ENCODE peak calls at places on chromosomes 1 and 21, in four cellular contexts. Q is tibial nerve, T is tibial artery, N is endodermal cell. L is an unnamed sample. For H3K4me1, the result is how much of the 10 kb centered on the place peaks cover.

GRCh38 chr21:42107177-42107880 is 36.2 kb downstream of the UMODL1 start:
- DNase-seq in Q (no peak), T (no peak), N (peak), L (no peak)

GRCh38 chr21:38326899-38327298 is 70.1 kb downstream of the KCNJ15 start:
- DNase-seq in Q (no peak), N (no peak), T (no peak), L (no peak)

GRCh38 chr21:42815217-42815616 is 64.1 kb downstream of the WDR4 start:
- DNase-seq in T (no peak), Q (no peak), N (no peak), L (no peak)

GRCh38 chr1:209416009-209416408 is 167.5 kb upstream of the CAMK1G start:
- DNase-seq in T (no peak), Q (no peak), N (no peak), L (no peak)

GRCh38 chr1:235745448-235746136 is 96.0 kb upstream of the GNG4 start:
- DNase-seq in Q (no peak), T (no peak), N (no peak), L (no peak)

GRCh38 chr1:19981507-19982312 is 2.3 kb upstream of the PLA2G2A start:
- DNase-seq in N (no peak), T (no peak), Q (no peak), L (no peak)

GRCh38 chr1:149884433-149885363 is 14.7 kb upstream of the BOLA1 start:
- DNase-seq in T (no peak), Q (no peak), N (peak), L (no peak)

GRCh38 chr1:167454304-167454928 is 63.9 kb downstream of the CD247 start:
- DNase-seq in Q (no peak), N (no peak), T (no peak), L (no peak)

GRCh38 chr1:65958561-65959350 is 166.1 kb downstream of the PDE4B start:
- DNase-seq in N (no peak), T (no peak), Q (no peak), L (no peak)

GRCh38 chr1:159828916-159829634 is 2.4 kb downstream of the SLAMF8 start:
- DNase-seq in N (peak), Q (peak), T (peak), L (peak)

GRCh38 chr1:184499626-184500025 is 112.8 kb downstream of the C1orf21 start:
- DNase-seq in N (no peak), Q (no peak), T (no peak), L (no peak)

GRCh38 chr1:212284332-212284743 is 872 bp upstream of the PPP2R5A start:
- DNase-seq in T (no peak), N (no peak), Q (no peak), L (no peak)

GRCh38 chr1:23210351-23210785 is 6.9 kb downstream of the HTR1D start:
- DNase-seq in N (peak), Q (no peak), T (no peak), L (no peak)

GRCh38 chr1:56758135-56758534 is 61.1 kb downstream of the FYB2 start:
- DNase-seq in Q (no peak), N (peak), T (no peak), L (peak)

GRCh38 chr1:188782220-188782841 is 1695.3 kb downstream of the BRINP3 start:
- DNase-seq in N (peak), Q (no peak), T (no peak), L (no peak)

GRCh38 chr1:207672525-207673130 is 27.7 kb downstream of the CR1L start:
- DNase-seq in Q (no peak), T (no peak), N (peak), L (no peak)

GRCh38 chr1:202644219-202645096 is 65.8 kb downstream of the SYT2 start:
- DNase-seq in N (peak), Q (no peak), T (no peak), L (no peak)

GRCh38 chr1:204295666-204296065 is 64.1 kb downstream of the PLEKHA6 start:
- DNase-seq in T (no peak), N (no peak), Q (no peak), L (no peak)

GRCh38 chr1:169024255-169024654 is 82.2 kb upstream of the ATP1B1 start:
- DNase-seq in N (no peak), T (no peak), Q (no peak), L (no peak)

GRCh38 chr1:65075123-65075976 is 72.7 kb upstream of the AK4 start:
- DNase-seq in N (peak), Q (no peak), T (peak), L (peak)

GRCh38 chr1:226405411-226405988 is 2.4 kb downstream of the PARP1 start:
- DNase-seq in Q (no peak), T (no peak), N (peak), L (no peak)

GRCh38 chr1:26574690-26575349 is 45.3 kb downstream of the RPS6KA1 start:
- DNase-seq in Q (no peak), N (no peak), T (no peak), L (no peak)

GRCh38 chr1:247681288-247681897 is 1.9 kb upstream of the OR13G1 start:
- DNase-seq in T (peak), N (peak), Q (no peak), L (peak)

GRCh38 chr1:88401283-88401682 is 282.8 kb upstream of the PKN2 start:
- DNase-seq in T (no peak), N (no peak), Q (no peak), L (no peak)

GRCh38 chr1:67652800-67653199 is 32.2 kb upstream of the GADD45A start:
- DNase-seq in T (no peak), N (no peak), Q (no peak), L (no peak)

GRCh38 chr1:83583351-83584014 is 415.4 kb downstream of the TTLL7 start:
- DNase-seq in N (peak), T (no peak), Q (no peak), L (no peak)

GRCh38 chr1:111948209-111949131 is 41.0 kb downstream of the KCND3 start:
- DNase-seq in Q (no peak), T (no peak), N (peak), L (peak)

GRCh38 chr1:100323428-100324106 is 28.7 kb upstream of the CDC14A start:
- DNase-seq in N (no peak), Q (no peak), T (no peak), L (no peak)

GRCh38 chr1:1144122-1144842 is 28.4 kb upstream of the C1orf159 start:
- DNase-seq in N (peak), T (no peak), Q (no peak), L (no peak)

GRCh38 chr1:1143636-1144035 is 27.7 kb upstream of the C1orf159 start:
- DNase-seq in T (no peak), Q (no peak), N (no peak), L (no peak)

GRCh38 chr1:1146026-1146425 is 27.7 kb upstream of the TTLL10 start:
- DNase-seq in T (no peak), Q (no peak), N (no peak), L (no peak)

GRCh38 chr1:1145547-1145914 is 28.1 kb upstream of the TTLL10 start:
- DNase-seq in Q (no peak), N (no peak), T (no peak), L (no peak)

GRCh38 chr1:1144843-1145546 is 28.7 kb upstream of the TTLL10 start:
- DNase-seq in T (no peak), Q (no peak), N (no peak), L (no peak)
- H3K27ac ChIP-seq in T (no peak), Q (no peak), N (no peak), L (no peak)

GRCh38 chr1:12480031-12480430 is 138.0 kb downstream of the DHRS3 start:
- DNase-seq in Q (no peak), T (no peak), N (no peak), L (no peak)
- H3K4me1 ChIP-seq in Q (under half), T (half or more), N (under half), L (half or more)

GRCh38 chr21:45074818-45075605 is 632 bp downstream of the ADARB1 start:
- DNase-seq in Q (no peak), T (no peak), N (peak), L (no peak)

GRCh38 chr21:45072963-45073300 is 1.4 kb upstream of the ADARB1 start:
- DNase-seq in T (no peak), Q (no peak), N (peak), L (no peak)

GRCh38 chr21:45072166-45072962 is 2.0 kb upstream of the ADARB1 start:
- DNase-seq in Q (no peak), N (no peak), T (no peak), L (no peak)

GRCh38 chr21:45074048-45074817 is at the start of gene ADARB1:
- DNase-seq in T (no peak), Q (no peak), N (peak), L (peak)

GRCh38 chr21:45073301-45074047 is 906 bp upstream of the ADARB1 start:
- DNase-seq in N (peak), T (no peak), Q (no peak), L (no peak)
- H3K27ac ChIP-seq in N (no peak), T (peak), Q (peak), L (peak)

GRCh38 chr1:59318271-59318865 is 21.5 kb downstream of the FGGY start:
- DNase-seq in Q (no peak), T (no peak), N (no peak), L (no peak)

GRCh38 chr1:59317343-59317742 is 20.4 kb downstream of the FGGY start:
- DNase-seq in Q (no peak), T (no peak), N (no peak), L (no peak)

GRCh38 chr1:59315529-59316433 is 18.9 kb downstream of the FGGY start:
- DNase-seq in T (no peak), N (no peak), Q (no peak), L (no peak)

GRCh38 chr1:59316497-59317128 is 19.7 kb downstream of the FGGY start:
- DNase-seq in Q (no peak), N (no peak), T (no peak), L (no peak)

GRCh38 chr1:59317780-59318179 is 20.9 kb downstream of the FGGY start:
- DNase-seq in Q (no peak), T (no peak), N (no peak), L (no peak)
- H3K4me1 ChIP-seq in Q (under half), T (under half), N (under half), L (under half)

DNA sequence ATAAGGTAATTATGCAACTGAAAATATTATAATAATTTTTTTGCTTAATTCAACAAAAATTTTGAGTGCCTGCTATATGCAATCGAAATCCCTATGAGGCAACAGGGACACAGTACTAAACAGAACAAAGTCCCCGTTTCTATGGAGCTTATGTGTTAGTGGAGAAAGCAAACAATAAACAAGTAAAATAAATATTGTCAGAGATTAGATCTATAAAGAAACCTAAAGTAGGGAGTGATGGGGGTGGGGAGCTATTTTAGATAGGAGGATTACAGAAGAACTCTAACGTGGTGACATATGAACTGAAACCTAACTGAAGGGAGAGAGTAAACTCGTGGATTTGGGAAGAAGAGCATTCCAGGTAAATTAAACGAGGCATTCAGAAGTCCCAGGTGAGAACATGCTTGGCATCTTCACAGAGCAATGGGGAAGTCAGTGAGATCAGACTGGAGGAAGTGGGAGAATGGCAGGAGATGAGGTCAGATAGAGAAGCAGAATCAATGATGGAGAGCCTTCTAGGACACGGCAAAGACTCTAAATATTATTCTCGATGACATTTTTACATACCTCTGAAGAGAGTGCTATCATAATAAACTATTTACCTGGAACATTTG is 154.5 kb downstream of the DENND1B start:
- DNase-seq in T (no peak), N (no peak), Q (no peak), L (no peak)
- H3K27ac ChIP-seq in T (no peak), N (no peak), Q (no peak), L (no peak)

GRCh38 chr1:61053281-61053711 is 29.1 kb upstream of the NFIA start:
- DNase-seq in N (no peak), T (no peak), Q (no peak), L (no peak)

GRCh38 chr1:61049850-61050540 is 32.4 kb upstream of the NFIA start:
- DNase-seq in N (peak), T (peak), Q (peak), L (peak)

GRCh38 chr1:61051455-61052392 is 30.6 kb upstream of the NFIA start:
- DNase-seq in N (peak), Q (no peak), T (peak), L (peak)

GRCh38 chr1:61052393-61053280 is 29.7 kb upstream of the NFIA start:
- DNase-seq in N (peak), T (no peak), Q (no peak), L (no peak)

GRCh38 chr1:61050541-61051454 is 31.6 kb upstream of the NFIA start:
- DNase-seq in N (peak), T (peak), Q (no peak), L (peak)
- H3K4me1 ChIP-seq in N (under half), T (half or more), Q (under half), L (under half)

GRCh38 chr1:245370905-245371581 is 216.3 kb downstream of the KIF26B start:
- DNase-seq in T (no peak), N (no peak), Q (no peak), L (peak)

GRCh38 chr1:245365621-245366020 is 210.8 kb downstream of the KIF26B start:
- DNase-seq in T (no peak), N (no peak), Q (no peak), L (no peak)

GRCh38 chr1:245365071-245365470 is 210.3 kb downstream of the KIF26B start:
- DNase-seq in N (no peak), Q (no peak), T (no peak), L (no peak)

GRCh38 chr1:245366886-245367285 is 212.1 kb downstream of the KIF26B start:
- DNase-seq in N (peak), Q (no peak), T (no peak), L (no peak)

GRCh38 chr1:245370175-245370825 is 215.5 kb downstream of the KIF26B start:
- DNase-seq in T (no peak), N (no peak), Q (no peak), L (no peak)
- H3K27ac ChIP-seq in T (no peak), N (no peak), Q (no peak), L (no peak)

GRCh38 chr1:22053861-22054770 is 1.6 kb downstream of the CDC42 start:
- DNase-seq in N (no peak), Q (no peak), T (no peak), L (no peak)

GRCh38 chr1:22055463-22055862 is 3.0 kb downstream of the CDC42 start:
- DNase-seq in T (no peak), N (no peak), Q (no peak), L (no peak)

GRCh38 chr1:22056043-22056442 is 3.5 kb downstream of the CDC42 start:
- DNase-seq in N (no peak), Q (no peak), T (no peak), L (no peak)

GRCh38 chr1:22056921-22057320 is 4.4 kb downstream of the CDC42 start:
- DNase-seq in T (no peak), N (no peak), Q (no peak), L (no peak)

DNA sequence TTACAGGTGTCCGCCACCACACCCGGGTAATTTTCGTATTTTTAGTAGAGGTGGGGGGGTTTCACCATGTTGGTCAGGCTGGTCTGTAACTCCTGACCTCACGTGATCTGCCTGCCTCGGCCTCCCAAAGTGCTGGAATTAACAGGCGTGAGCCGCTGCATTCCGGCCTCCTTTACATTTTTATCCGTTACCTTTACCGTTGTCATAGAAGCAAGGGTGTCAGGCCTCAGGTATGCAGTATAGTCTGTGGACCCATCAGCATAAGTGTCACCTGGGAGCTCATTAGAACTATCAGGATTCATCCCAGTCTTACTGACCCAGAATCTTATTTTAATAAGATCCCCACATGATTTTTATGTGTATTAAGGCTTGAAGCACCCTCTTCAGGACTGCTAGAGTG is 5.4 kb downstream of the CDC42 start:
- DNase-seq in N (no peak), T (no peak), Q (no peak), L (no peak)
- H3K4me1 ChIP-seq in N (under half), T (half or more), Q (under half), L (half or more)

GRCh38 chr1:42982641-42983040 is 24.0 kb upstream of the SLC2A1 start:
- DNase-seq in Q (no peak), T (no peak), N (no peak), L (no peak)

GRCh38 chr1:42981406-42981805 is 22.7 kb upstream of the SLC2A1 start:
- DNase-seq in Q (no peak), N (no peak), T (no peak), L (no peak)

GRCh38 chr1:42983253-42983652 is 24.6 kb upstream of the SLC2A1 start:
- DNase-seq in Q (no peak), T (no peak), N (no peak), L (no peak)

GRCh38 chr1:42981871-42982270 is 23.2 kb upstream of the SLC2A1 start:
- DNase-seq in Q (no peak), N (no peak), T (no peak), L (no peak)

DNA sequence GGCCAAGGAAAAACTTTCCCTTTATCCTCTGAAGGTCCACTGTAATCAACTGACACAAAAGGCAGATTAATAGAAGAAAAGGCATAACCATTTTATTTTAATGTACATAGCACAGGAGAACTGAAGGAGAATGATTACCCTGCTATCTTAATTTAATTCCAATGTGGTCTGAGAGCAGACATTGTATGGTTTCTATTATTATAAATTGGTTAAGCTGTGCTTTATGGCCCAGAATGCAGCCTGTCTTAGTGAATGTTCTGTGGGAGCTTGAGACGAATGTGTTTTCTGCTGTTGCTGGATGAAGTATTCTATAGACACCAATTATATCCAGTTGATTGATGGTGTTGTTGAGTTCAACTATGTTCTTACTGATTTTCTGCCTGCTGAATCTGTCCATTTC is 25.0 kb upstream of the SLC2A1 start:
- DNase-seq in Q (no peak), N (no peak), T (no peak), L (no peak)
- H3K27ac ChIP-seq in Q (no peak), N (no peak), T (no peak), L (no peak)

GRCh38 chr1:39955547-39956539 is 898 bp downstream of the MFSD2A start:
- DNase-seq in N (peak), T (no peak), Q (no peak), L (no peak)

GRCh38 chr1:39954261-39954869 is 580 bp upstream of the MFSD2A start:
- DNase-seq in Q (no peak), T (peak), N (no peak), L (no peak)

GRCh38 chr1:39957299-39958020 is 2.5 kb downstream of the MFSD2A start:
- DNase-seq in N (no peak), T (no peak), Q (no peak), L (no peak)

GRCh38 chr1:39952359-39953110 is 2.4 kb upstream of the MFSD2A start:
- DNase-seq in T (no peak), Q (no peak), N (no peak), L (no peak)

GRCh38 chr1:39954870-39955546 is at the start of gene MFSD2A:
- DNase-seq in N (peak), Q (peak), T (peak), L (peak)
- H3K4me1 ChIP-seq in N (under half), Q (under half), T (under half), L (under half)

L was measured in heart right ventricle.